ENCODE peak calls at places on chromosomes 6 and 20, in eight cellular contexts. One of them, this sample, is unnamed.

GRCh38 chr6:52015953-52016352 is 71.5 kb downstream of the PKHD1 start:
- DNase-seq in GM12865: peak
- DNase-seq in neural crest cell: no peak
- DNase-seq in spleen: no peak
- DNase-seq in fibroblast of lung: no peak
- DNase-seq in heart left ventricle: no peak
- DNase-seq in GM13977: no peak
- DNase-seq in kidney: no peak
- DNase-seq in this sample: no peak

GRCh38 chr20:5080384-5080877 is 39.3 kb downstream of the PCNA start:
- DNase-seq in GM12865: peak
- DNase-seq in neural crest cell: no peak
- DNase-seq in spleen: peak
- DNase-seq in fibroblast of lung: peak
- DNase-seq in heart left ventricle: peak
- DNase-seq in GM13977: no peak
- DNase-seq in kidney: peak
- DNase-seq in this sample: no peak

GRCh38 chr20:24662756-24663399 is 193.4 kb downstream of the SYNDIG1 start:
- DNase-seq in GM12865: no peak
- DNase-seq in neural crest cell: no peak
- DNase-seq in spleen: peak
- DNase-seq in fibroblast of lung: peak
- DNase-seq in heart left ventricle: no peak
- DNase-seq in GM13977: no peak
- DNase-seq in kidney: peak
- DNase-seq in this sample: no peak

GRCh38 chr6:51477912-51478311 is 609.5 kb downstream of the PKHD1 start:
- DNase-seq in GM12865: no peak
- DNase-seq in neural crest cell: no peak
- DNase-seq in spleen: no peak
- DNase-seq in fibroblast of lung: no peak
- DNase-seq in heart left ventricle: no peak
- DNase-seq in GM13977: no peak
- DNase-seq in kidney: no peak
- DNase-seq in this sample: no peak

GRCh38 chr20:44664127-44664526 is 12.6 kb upstream of the ADA start:
- DNase-seq in GM12865: no peak
- DNase-seq in neural crest cell: no peak
- DNase-seq in spleen: no peak
- DNase-seq in fibroblast of lung: no peak
- DNase-seq in heart left ventricle: no peak
- DNase-seq in GM13977: no peak
- DNase-seq in kidney: no peak
- DNase-seq in this sample: no peak

GRCh38 chr6:66628917-66629316 is 921.9 kb upstream of the EYS start:
- DNase-seq in GM12865: no peak
- DNase-seq in neural crest cell: no peak
- DNase-seq in spleen: no peak
- DNase-seq in fibroblast of lung: peak
- DNase-seq in heart left ventricle: no peak
- DNase-seq in GM13977: no peak
- DNase-seq in kidney: no peak
- DNase-seq in this sample: no peak

GRCh38 chr20:38057351-38057972 is 23.9 kb downstream of the RPRD1B start:
- DNase-seq in GM12865: peak
- DNase-seq in neural crest cell: peak
- DNase-seq in spleen: peak
- DNase-seq in fibroblast of lung: peak
- DNase-seq in heart left ventricle: peak
- DNase-seq in GM13977: peak
- DNase-seq in kidney: peak
- DNase-seq in this sample: peak

GRCh38 chr6:13924949-13925881 is at the start of gene RNF182:
- DNase-seq in GM12865: no peak
- DNase-seq in neural crest cell: no peak
- DNase-seq in spleen: peak
- DNase-seq in fibroblast of lung: peak
- DNase-seq in heart left ventricle: no peak
- DNase-seq in GM13977: peak
- DNase-seq in kidney: no peak
- DNase-seq in this sample: peak

GRCh38 chr6:45892696-45893095 is 123.0 kb downstream of the CLIC5 start:
- DNase-seq in GM12865: no peak
- DNase-seq in neural crest cell: no peak
- DNase-seq in spleen: no peak
- DNase-seq in fibroblast of lung: no peak
- DNase-seq in heart left ventricle: no peak
- DNase-seq in GM13977: no peak
- DNase-seq in kidney: no peak
- DNase-seq in this sample: no peak

GRCh38 chr6:54846857-54847721 is 518 bp downstream of the FAM83B start:
- DNase-seq in GM12865: no peak
- DNase-seq in neural crest cell: peak
- DNase-seq in spleen: no peak
- DNase-seq in fibroblast of lung: no peak
- DNase-seq in heart left ventricle: no peak
- DNase-seq in GM13977: no peak
- DNase-seq in kidney: peak
- DNase-seq in this sample: no peak

GRCh38 chr6:54846243-54846856 is at the start of gene FAM83B:
- DNase-seq in GM12865: no peak
- DNase-seq in neural crest cell: peak
- DNase-seq in spleen: no peak
- DNase-seq in fibroblast of lung: no peak
- DNase-seq in heart left ventricle: no peak
- DNase-seq in GM13977: no peak
- DNase-seq in kidney: peak
- DNase-seq in this sample: no peak

GRCh38 chr6:54847799-54848597 is 1.4 kb downstream of the FAM83B start:
- DNase-seq in GM12865: no peak
- DNase-seq in neural crest cell: no peak
- DNase-seq in spleen: peak
- DNase-seq in fibroblast of lung: peak
- DNase-seq in heart left ventricle: no peak
- DNase-seq in GM13977: no peak
- DNase-seq in kidney: no peak
- DNase-seq in this sample: no peak

DNA sequence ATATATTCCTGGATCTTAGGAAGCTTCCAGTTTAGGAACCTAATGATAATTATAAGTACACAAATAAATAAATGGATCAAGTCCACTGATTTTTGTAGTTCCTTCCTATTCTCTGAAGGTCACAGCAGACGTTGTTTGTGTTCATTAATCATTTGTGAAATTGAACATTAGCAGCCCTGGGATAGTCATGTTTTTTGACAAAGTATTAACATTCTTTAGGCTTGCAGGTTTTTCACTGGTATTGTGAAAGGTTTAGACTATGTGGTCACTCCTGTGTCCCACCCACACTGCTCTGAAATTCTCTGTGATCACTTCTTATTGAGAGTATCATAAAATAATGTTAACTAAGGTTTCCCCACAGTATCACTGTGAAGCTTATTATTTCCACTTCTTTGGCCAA is 3.5 kb downstream of the FAM83B start:
- DNase-seq in GM12865: no peak
- DNase-seq in neural crest cell: no peak
- DNase-seq in spleen: no peak
- DNase-seq in fibroblast of lung: no peak
- DNase-seq in heart left ventricle: no peak
- DNase-seq in GM13977: no peak
- DNase-seq in kidney: no peak
- DNase-seq in this sample: no peak
- TF ChIP-seq CTCF in GM12865: no peak
- TF ChIP-seq CTCF in neural crest cell: no peak
- TF ChIP-seq CTCF in spleen: no peak
- TF ChIP-seq CTCF in fibroblast of lung: no peak
- TF ChIP-seq CTCF in heart left ventricle: no peak
- TF ChIP-seq CTCF in GM13977: no peak
- TF ChIP-seq CTCF in kidney: no peak
- TF ChIP-seq CTCF in this sample: no peak

GRCh38 chr6:40672118-40672517 is 85.0 kb upstream of the LRFN2 start:
- DNase-seq in GM12865: no peak
- DNase-seq in neural crest cell: no peak
- DNase-seq in spleen: peak
- DNase-seq in fibroblast of lung: no peak
- DNase-seq in heart left ventricle: no peak
- DNase-seq in GM13977: no peak
- DNase-seq in kidney: no peak
- DNase-seq in this sample: no peak
- TF ChIP-seq CTCF in GM12865: peak
- TF ChIP-seq CTCF in neural crest cell: no peak
- TF ChIP-seq CTCF in spleen: no peak
- TF ChIP-seq CTCF in fibroblast of lung: peak
- TF ChIP-seq CTCF in heart left ventricle: peak
- TF ChIP-seq CTCF in GM13977: peak
- TF ChIP-seq CTCF in kidney: no peak
- TF ChIP-seq CTCF in this sample: no peak

GRCh38 chr6:135909737-135910387 is 58.4 kb downstream of the PDE7B start:
- DNase-seq in GM12865: peak
- DNase-seq in neural crest cell: peak
- DNase-seq in spleen: no peak
- DNase-seq in fibroblast of lung: peak
- DNase-seq in heart left ventricle: no peak
- DNase-seq in GM13977: peak
- DNase-seq in kidney: peak
- DNase-seq in this sample: peak
- TF ChIP-seq CTCF in GM12865: peak
- TF ChIP-seq CTCF in neural crest cell: peak
- TF ChIP-seq CTCF in spleen: peak
- TF ChIP-seq CTCF in fibroblast of lung: peak
- TF ChIP-seq CTCF in heart left ventricle: peak
- TF ChIP-seq CTCF in GM13977: peak
- TF ChIP-seq CTCF in kidney: peak
- TF ChIP-seq CTCF in this sample: peak

GRCh38 chr20:62623488-62624324 is 18.6 kb upstream of the SLCO4A1 start:
- DNase-seq in GM12865: peak
- DNase-seq in neural crest cell: peak
- DNase-seq in spleen: peak
- DNase-seq in fibroblast of lung: peak
- DNase-seq in heart left ventricle: peak
- DNase-seq in GM13977: peak
- DNase-seq in kidney: peak
- DNase-seq in this sample: peak
- TF ChIP-seq CTCF in GM12865: no peak
- TF ChIP-seq CTCF in neural crest cell: no peak
- TF ChIP-seq CTCF in spleen: no peak
- TF ChIP-seq CTCF in fibroblast of lung: no peak
- TF ChIP-seq CTCF in heart left ventricle: no peak
- TF ChIP-seq CTCF in GM13977: no peak
- TF ChIP-seq CTCF in kidney: no peak
- TF ChIP-seq CTCF in this sample: no peak

GRCh38 chr20:46592580-46593362 is 42.3 kb upstream of the OCSTAMP start:
- DNase-seq in GM12865: peak
- DNase-seq in neural crest cell: no peak
- DNase-seq in spleen: no peak
- DNase-seq in fibroblast of lung: no peak
- DNase-seq in heart left ventricle: no peak
- DNase-seq in GM13977: no peak
- DNase-seq in kidney: no peak
- DNase-seq in this sample: no peak
- TF ChIP-seq CTCF in GM12865: peak
- TF ChIP-seq CTCF in neural crest cell: no peak
- TF ChIP-seq CTCF in spleen: no peak
- TF ChIP-seq CTCF in fibroblast of lung: no peak
- TF ChIP-seq CTCF in heart left ventricle: no peak
- TF ChIP-seq CTCF in GM13977: peak
- TF ChIP-seq CTCF in kidney: no peak
- TF ChIP-seq CTCF in this sample: peak

This sample was measured in GM13976.